ENCODE peak calls at places on chromosomes 2 and 18, in seven cellular contexts. C is fibroblast of pulmonary artery; Q is amniotic stem cell; J is nephron progenitor cell; N is CD8-positive, alpha-beta T cell; F is NCI-H1105 treated with DMSO at 0.1 percent for 48 hours; M is non-pigmented ciliary epithelial cell. U is an unnamed sample.

GRCh38 chr2:37350034-37350433 is 5.6 kb downstream of the QPCT start:
- DNase-seq in C (no peak), Q (no peak), J (no peak), N (no peak), F (peak), M (no peak), U (no peak)

GRCh38 chr2:58515827-58516574 is 274.9 kb upstream of the FANCL start:
- DNase-seq in C (no peak), Q (no peak), J (no peak), N (no peak), F (no peak), M (no peak), U (no peak)

GRCh38 chr2:159961005-159961404 is 101.4 kb downstream of the PLA2R1 start:
- DNase-seq in C (peak), Q (no peak), J (no peak), N (no peak), F (no peak), M (no peak), U (no peak)

GRCh38 chr2:80858955-80859354 is 554.4 kb upstream of the LRRTM1 start:
- DNase-seq in C (peak), Q (no peak), J (no peak), N (no peak), F (no peak), M (no peak), U (no peak)

GRCh38 chr2:72779495-72779894 is 46.3 kb downstream of the EXOC6B start:
- DNase-seq in C (no peak), Q (no peak), J (no peak), N (no peak), F (no peak), M (no peak), U (no peak)

GRCh38 chr2:20994130-20994529 is 49.7 kb downstream of the APOB start:
- DNase-seq in C (no peak), Q (no peak), J (no peak), N (no peak), F (no peak), M (no peak), U (no peak)

GRCh38 chr2:68366083-68366560 is 1.0 kb downstream of the PLEK start:
- DNase-seq in C (no peak), Q (no peak), J (no peak), N (no peak), F (no peak), M (no peak), U (no peak)

GRCh38 chr2:144162652-144163051 is 357.3 kb downstream of the ZEB2 start:
- DNase-seq in C (no peak), Q (no peak), J (no peak), N (peak), F (peak), M (no peak), U (no peak)

GRCh38 chr2:30588891-30589495 is 141.9 kb downstream of the LCLAT1 start:
- DNase-seq in C (peak), Q (no peak), J (no peak), N (no peak), F (no peak), M (no peak), U (no peak)

GRCh38 chr18:36411745-36412168 is 114.2 kb downstream of the FHOD3 start:
- DNase-seq in C (peak), Q (no peak), J (peak), N (no peak), F (peak), M (no peak), U (no peak)

GRCh38 chr2:236351966-236352525 is 87.8 kb upstream of the ASB18 start:
- DNase-seq in C (no peak), Q (no peak), J (no peak), N (no peak), F (no peak), M (no peak), U (no peak)

GRCh38 chr2:70748002-70748779 is 19.8 kb downstream of the ADD2 start:
- DNase-seq in C (no peak), Q (no peak), J (no peak), N (no peak), F (no peak), M (no peak), U (no peak)

GRCh38 chr2:39898934-39899333 is 119.9 kb upstream of the THUMPD2 start:
- DNase-seq in C (peak), Q (no peak), J (no peak), N (no peak), F (no peak), M (no peak), U (no peak)

GRCh38 chr2:174183076-174183475 is 65.3 kb downstream of the OLA1 start:
- DNase-seq in C (no peak), Q (no peak), J (no peak), N (no peak), F (no peak), M (no peak), U (no peak)

GRCh38 chr2:236946871-236947270 is 138.8 kb upstream of the COPS8 start:
- DNase-seq in C (peak), Q (no peak), J (no peak), N (no peak), F (no peak), M (no peak), U (no peak)

GRCh38 chr2:230891509-230891908 is 26.8 kb downstream of the ITM2C start:
- DNase-seq in C (no peak), Q (no peak), J (no peak), N (no peak), F (no peak), M (no peak), U (no peak)

GRCh38 chr2:161088658-161089350 is 71.4 kb upstream of the TANK start:
- DNase-seq in C (no peak), Q (no peak), J (no peak), N (no peak), F (no peak), M (no peak), U (no peak)

GRCh38 chr2:191198271-191198670 is 46.9 kb upstream of the MYO1B start:
- DNase-seq in C (no peak), Q (no peak), J (no peak), N (no peak), F (no peak), M (no peak), U (no peak)

GRCh38 chr2:10039658-10040410 is 3.5 kb upstream of the KLF11 start:
- DNase-seq in C (no peak), Q (no peak), J (no peak), N (no peak), F (no peak), M (no peak), U (no peak)

GRCh38 chr2:167264380-167264779 is 376.1 kb downstream of the XIRP2 start:
- DNase-seq in C (peak), Q (no peak), J (no peak), N (no peak), F (peak), M (no peak), U (no peak)

GRCh38 chr2:64750001-64750816 is 96.5 kb upstream of the SERTAD2 start:
- DNase-seq in C (peak), Q (no peak), J (peak), N (no peak), F (peak), M (no peak), U (no peak)

GRCh38 chr2:57313678-57314077 is 732.9 kb upstream of the VRK2 start:
- DNase-seq in C (no peak), Q (no peak), J (no peak), N (no peak), F (no peak), M (no peak), U (no peak)

GRCh38 chr2:28665041-28665704 is 86.5 kb upstream of the PPP1CB start:
- DNase-seq in C (peak), Q (peak), J (no peak), N (no peak), F (no peak), M (no peak), U (no peak)

GRCh38 chr18:23857756-23858155 is 156.8 kb upstream of the TTC39C start:
- DNase-seq in C (peak), Q (no peak), J (no peak), N (no peak), F (no peak), M (no peak), U (no peak)

GRCh38 chr2:67295851-67296250 is 101.3 kb upstream of the ETAA1 start:
- DNase-seq in C (no peak), Q (no peak), J (no peak), N (no peak), F (no peak), M (no peak), U (no peak)

GRCh38 chr2:60857025-60857424 is 24.3 kb upstream of the REL start:
- DNase-seq in C (no peak), Q (no peak), J (no peak), N (no peak), F (no peak), M (no peak), U (no peak)

GRCh38 chr2:36618381-36618780 is 20.4 kb upstream of the FEZ2 start:
- DNase-seq in C (peak), Q (no peak), J (peak), N (no peak), F (peak), M (peak), U (peak)

GRCh38 chr2:75466708-75467311 is 93.9 kb downstream of the EVA1A start:
- DNase-seq in C (peak), Q (no peak), J (peak), N (no peak), F (peak), M (no peak), U (no peak)

GRCh38 chr2:218964041-218964771 is 4.7 kb downstream of the CDK5R2 start:
- DNase-seq in C (peak), Q (no peak), J (no peak), N (no peak), F (no peak), M (peak), U (peak)

GRCh38 chr2:229780856-229781773 is 66.8 kb upstream of the DNER start:
- DNase-seq in C (peak), Q (peak), J (peak), N (no peak), F (peak), M (peak), U (peak)

GRCh38 chr2:128695646-128696240 is 377.1 kb upstream of the HS6ST1 start:
- DNase-seq in C (no peak), Q (no peak), J (no peak), N (no peak), F (no peak), M (no peak), U (no peak)

GRCh38 chr2:96521219-96521618 is 15.3 kb upstream of the ARID5A start:
- DNase-seq in C (no peak), Q (no peak), J (no peak), N (no peak), F (no peak), M (no peak), U (no peak)

GRCh38 chr2:149507933-149508332 is 79.6 kb downstream of the MMADHC start:
- DNase-seq in C (no peak), Q (no peak), J (no peak), N (no peak), F (no peak), M (no peak), U (no peak)

GRCh38 chr18:55582325-55582724 is 5.7 kb downstream of the TCF4 start:
- DNase-seq in C (no peak), Q (no peak), J (peak), N (no peak), F (peak), M (no peak), U (no peak)

GRCh38 chr2:127410871-127411396 is 7.3 kb upstream of the PROC start:
- DNase-seq in C (peak), Q (peak), J (no peak), N (no peak), F (no peak), M (no peak), U (no peak)

GRCh38 chr2:218217366-218218309 is 649 bp downstream of the ARPC2 start:
- DNase-seq in C (peak), Q (no peak), J (peak), N (peak), F (peak), M (no peak), U (no peak)

GRCh38 chr2:138777996-138778395 is 2.2 kb downstream of the NXPH2 start:
- DNase-seq in C (peak), Q (no peak), J (peak), N (no peak), F (no peak), M (no peak), U (peak)

GRCh38 chr2:109635426-109636289 is 21.5 kb downstream of the SOWAHC start:
- DNase-seq in C (no peak), Q (no peak), J (no peak), N (no peak), F (no peak), M (no peak), U (no peak)

U was measured in HS-5.